ENCODE peak calls at places on chromosomes 6 and 20, in six cellular contexts. One of them, this sample, is unnamed. For H3K36me3, the result is how much of the 10 kb centered on the place peaks cover.

GRCh38 chr6:100084301-100085161 is 90.5 kb upstream of the MCHR2 start:
- DNase-seq in transverse colon: no peak
- DNase-seq in SK-N-MC: peak
- DNase-seq in ascending aorta: no peak
- DNase-seq in right lobe of liver: no peak
- DNase-seq in BE2C: no peak
- DNase-seq in this sample: no peak

GRCh38 chr6:130771741-130772140 is 55.5 kb upstream of the SMLR1 start:
- DNase-seq in transverse colon: no peak
- DNase-seq in SK-N-MC: no peak
- DNase-seq in ascending aorta: no peak
- DNase-seq in right lobe of liver: no peak
- DNase-seq in BE2C: no peak
- DNase-seq in this sample: no peak

GRCh38 chr20:43821795-43822194 is 92.9 kb upstream of the TOX2 start:
- DNase-seq in transverse colon: no peak
- DNase-seq in SK-N-MC: no peak
- DNase-seq in ascending aorta: no peak
- DNase-seq in right lobe of liver: no peak
- DNase-seq in BE2C: no peak
- DNase-seq in this sample: no peak

GRCh38 chr6:146997062-146997461 is 207.2 kb upstream of the STXBP5 start:
- DNase-seq in transverse colon: no peak
- DNase-seq in SK-N-MC: no peak
- DNase-seq in ascending aorta: no peak
- DNase-seq in right lobe of liver: no peak
- DNase-seq in BE2C: no peak
- DNase-seq in this sample: no peak

GRCh38 chr20:53808733-53809132 is 215.1 kb upstream of the ZNF217 start:
- DNase-seq in transverse colon: no peak
- DNase-seq in SK-N-MC: no peak
- DNase-seq in ascending aorta: no peak
- DNase-seq in right lobe of liver: no peak
- DNase-seq in BE2C: no peak
- DNase-seq in this sample: no peak

GRCh38 chr20:41273445-41273844 is 44.1 kb downstream of the ZHX3 start:
- DNase-seq in transverse colon: no peak
- DNase-seq in SK-N-MC: no peak
- DNase-seq in ascending aorta: no peak
- DNase-seq in right lobe of liver: no peak
- DNase-seq in BE2C: no peak
- DNase-seq in this sample: no peak

GRCh38 chr6:13886949-13887348 is 37.8 kb upstream of the RNF182 start:
- DNase-seq in transverse colon: no peak
- DNase-seq in SK-N-MC: no peak
- DNase-seq in ascending aorta: no peak
- DNase-seq in right lobe of liver: no peak
- DNase-seq in BE2C: no peak
- DNase-seq in this sample: no peak

GRCh38 chr6:140915001-140915950 is 1217.4 kb upstream of the GJE1 start:
- DNase-seq in transverse colon: no peak
- DNase-seq in SK-N-MC: no peak
- DNase-seq in ascending aorta: no peak
- DNase-seq in right lobe of liver: no peak
- DNase-seq in BE2C: no peak
- DNase-seq in this sample: no peak

GRCh38 chr6:20286968-20287565 is 74.8 kb upstream of the MBOAT1 start:
- DNase-seq in transverse colon: no peak
- DNase-seq in SK-N-MC: no peak
- DNase-seq in ascending aorta: no peak
- DNase-seq in right lobe of liver: no peak
- DNase-seq in BE2C: no peak
- DNase-seq in this sample: no peak

GRCh38 chr6:159808647-159809046 is 8.6 kb downstream of the PNLDC1 start:
- DNase-seq in transverse colon: no peak
- DNase-seq in SK-N-MC: no peak
- DNase-seq in ascending aorta: no peak
- DNase-seq in right lobe of liver: no peak
- DNase-seq in BE2C: no peak
- DNase-seq in this sample: no peak

GRCh38 chr6:41747256-41748101 is at the start of gene PGC:
- DNase-seq in transverse colon: no peak
- DNase-seq in SK-N-MC: no peak
- DNase-seq in ascending aorta: no peak
- DNase-seq in right lobe of liver: no peak
- DNase-seq in BE2C: no peak
- DNase-seq in this sample: no peak

GRCh38 chr6:19999319-20000191 is 162.4 kb downstream of the ID4 start:
- DNase-seq in transverse colon: no peak
- DNase-seq in SK-N-MC: no peak
- DNase-seq in ascending aorta: no peak
- DNase-seq in right lobe of liver: no peak
- DNase-seq in BE2C: peak
- DNase-seq in this sample: no peak

GRCh38 chr20:61303675-61304074 is 51.6 kb downstream of the CDH4 start:
- DNase-seq in transverse colon: no peak
- DNase-seq in SK-N-MC: no peak
- DNase-seq in ascending aorta: no peak
- DNase-seq in right lobe of liver: no peak
- DNase-seq in BE2C: no peak
- DNase-seq in this sample: no peak

GRCh38 chr6:143615785-143616184 is 62.0 kb upstream of the PHACTR2 start:
- DNase-seq in transverse colon: no peak
- DNase-seq in SK-N-MC: no peak
- DNase-seq in ascending aorta: no peak
- DNase-seq in right lobe of liver: no peak
- DNase-seq in BE2C: no peak
- DNase-seq in this sample: no peak

GRCh38 chr6:12113190-12113578 is 101.1 kb downstream of the HIVEP1 start:
- DNase-seq in transverse colon: no peak
- DNase-seq in SK-N-MC: no peak
- DNase-seq in ascending aorta: no peak
- DNase-seq in right lobe of liver: no peak
- DNase-seq in BE2C: no peak
- DNase-seq in this sample: no peak

GRCh38 chr6:82397962-82398692 is 34.5 kb downstream of the TPBG start:
- DNase-seq in transverse colon: no peak
- DNase-seq in SK-N-MC: no peak
- DNase-seq in ascending aorta: no peak
- DNase-seq in right lobe of liver: no peak
- DNase-seq in BE2C: no peak
- DNase-seq in this sample: no peak

GRCh38 chr20:61736001-61736635 is 329.6 kb downstream of the TAF4 start:
- DNase-seq in transverse colon: no peak
- DNase-seq in SK-N-MC: no peak
- DNase-seq in ascending aorta: no peak
- DNase-seq in right lobe of liver: peak
- DNase-seq in BE2C: no peak
- DNase-seq in this sample: no peak

GRCh38 chr20:53569606-53570307 is 23.9 kb downstream of the ZNF217 start:
- DNase-seq in transverse colon: no peak
- DNase-seq in SK-N-MC: no peak
- DNase-seq in ascending aorta: no peak
- DNase-seq in right lobe of liver: no peak
- DNase-seq in BE2C: no peak
- DNase-seq in this sample: no peak

GRCh38 chr6:40713002-40713719 is 126.0 kb upstream of the LRFN2 start:
- DNase-seq in transverse colon: no peak
- DNase-seq in SK-N-MC: no peak
- DNase-seq in ascending aorta: no peak
- DNase-seq in right lobe of liver: no peak
- DNase-seq in BE2C: no peak
- DNase-seq in this sample: no peak

GRCh38 chr6:128821116-128821515 is 61.8 kb upstream of the LAMA2 start:
- DNase-seq in transverse colon: no peak
- DNase-seq in SK-N-MC: no peak
- DNase-seq in ascending aorta: no peak
- DNase-seq in right lobe of liver: no peak
- DNase-seq in BE2C: no peak
- DNase-seq in this sample: no peak

GRCh38 chr20:35007413-35007812 is 51.7 kb downstream of the MYH7B start:
- DNase-seq in transverse colon: peak
- DNase-seq in SK-N-MC: no peak
- DNase-seq in ascending aorta: peak
- DNase-seq in right lobe of liver: peak
- DNase-seq in BE2C: peak
- DNase-seq in this sample: no peak

GRCh38 chr20:62946918-62947317 is 5.6 kb upstream of the SLC17A9 start:
- DNase-seq in transverse colon: no peak
- DNase-seq in SK-N-MC: no peak
- DNase-seq in ascending aorta: no peak
- DNase-seq in right lobe of liver: no peak
- DNase-seq in BE2C: peak
- DNase-seq in this sample: no peak
- H3K36me3 ChIP-seq in transverse colon: under half
- H3K36me3 ChIP-seq in SK-N-MC: under half
- H3K36me3 ChIP-seq in ascending aorta: half or more
- H3K36me3 ChIP-seq in right lobe of liver: under half
- H3K36me3 ChIP-seq in BE2C: half or more
- H3K36me3 ChIP-seq in this sample: under half

DNA sequence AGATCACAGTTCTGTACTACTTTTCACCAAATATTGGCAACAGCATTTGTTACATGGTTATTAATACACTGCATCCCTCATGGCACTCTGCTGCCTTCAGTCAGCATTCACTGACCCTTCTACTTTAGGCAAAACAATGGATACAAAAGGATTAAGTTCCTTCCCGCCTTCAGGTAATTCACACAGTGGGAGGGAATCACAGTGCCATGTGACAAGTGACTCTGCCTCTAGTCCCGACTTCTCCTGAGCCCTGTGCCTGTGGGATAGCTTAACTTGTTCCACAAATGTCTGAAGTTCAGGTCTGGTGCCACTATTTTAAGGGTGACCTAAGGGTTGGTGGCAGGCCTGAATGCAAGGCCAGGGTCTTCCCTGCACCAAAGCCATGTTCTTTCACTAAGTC is 66.1 kb downstream of the AFDN start:
- DNase-seq in transverse colon: no peak
- DNase-seq in SK-N-MC: no peak
- DNase-seq in ascending aorta: no peak
- DNase-seq in right lobe of liver: no peak
- DNase-seq in BE2C: no peak
- DNase-seq in this sample: no peak
- H3K36me3 ChIP-seq in transverse colon: under half
- H3K36me3 ChIP-seq in SK-N-MC: under half
- H3K36me3 ChIP-seq in ascending aorta: under half
- H3K36me3 ChIP-seq in right lobe of liver: under half
- H3K36me3 ChIP-seq in BE2C: under half
- H3K36me3 ChIP-seq in this sample: under half

DNA sequence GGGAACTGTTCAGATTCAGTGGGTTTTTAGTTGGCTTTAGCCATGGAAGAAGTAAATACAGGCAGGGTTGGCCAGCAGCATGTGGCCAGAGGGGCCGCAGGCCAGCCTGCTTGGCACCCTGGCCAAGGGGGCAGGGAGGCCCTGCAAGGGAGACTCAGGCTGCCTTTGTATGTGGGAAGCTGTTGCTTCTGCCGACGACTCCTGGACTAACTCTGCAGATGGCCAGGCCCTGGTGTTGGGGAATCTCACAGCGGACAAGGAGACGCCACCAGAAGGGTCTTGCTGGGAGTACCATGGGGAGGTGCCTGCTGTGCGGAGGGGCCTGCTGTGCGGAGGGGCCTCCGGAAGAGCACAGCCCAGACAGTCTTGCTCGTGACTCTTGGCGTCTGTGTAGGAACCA is 25.2 kb downstream of the PYGB start:
- DNase-seq in transverse colon: peak
- DNase-seq in SK-N-MC: no peak
- DNase-seq in ascending aorta: peak
- DNase-seq in right lobe of liver: no peak
- DNase-seq in BE2C: peak
- DNase-seq in this sample: no peak
- H3K36me3 ChIP-seq in transverse colon: under half
- H3K36me3 ChIP-seq in SK-N-MC: under half
- H3K36me3 ChIP-seq in ascending aorta: half or more
- H3K36me3 ChIP-seq in right lobe of liver: under half
- H3K36me3 ChIP-seq in BE2C: half or more
- H3K36me3 ChIP-seq in this sample: under half

GRCh38 chr6:25112207-25112874 is 166.8 kb upstream of the CARMIL1 start:
- DNase-seq in transverse colon: peak
- DNase-seq in SK-N-MC: no peak
- DNase-seq in ascending aorta: no peak
- DNase-seq in right lobe of liver: no peak
- DNase-seq in BE2C: no peak
- DNase-seq in this sample: peak

GRCh38 chr6:25111782-25112181 is 167.4 kb upstream of the CARMIL1 start:
- DNase-seq in transverse colon: no peak
- DNase-seq in SK-N-MC: no peak
- DNase-seq in ascending aorta: no peak
- DNase-seq in right lobe of liver: no peak
- DNase-seq in BE2C: no peak
- DNase-seq in this sample: no peak

GRCh38 chr6:25118038-25118437 is 161.1 kb upstream of the CARMIL1 start:
- DNase-seq in transverse colon: no peak
- DNase-seq in SK-N-MC: no peak
- DNase-seq in ascending aorta: no peak
- DNase-seq in right lobe of liver: no peak
- DNase-seq in BE2C: no peak
- DNase-seq in this sample: no peak

GRCh38 chr6:25113436-25113835 is 165.7 kb upstream of the CARMIL1 start:
- DNase-seq in transverse colon: no peak
- DNase-seq in SK-N-MC: no peak
- DNase-seq in ascending aorta: no peak
- DNase-seq in right lobe of liver: no peak
- DNase-seq in BE2C: no peak
- DNase-seq in this sample: no peak
- H3K36me3 ChIP-seq in transverse colon: under half
- H3K36me3 ChIP-seq in SK-N-MC: under half
- H3K36me3 ChIP-seq in ascending aorta: under half
- H3K36me3 ChIP-seq in right lobe of liver: under half
- H3K36me3 ChIP-seq in BE2C: under half
- H3K36me3 ChIP-seq in this sample: under half

DNA sequence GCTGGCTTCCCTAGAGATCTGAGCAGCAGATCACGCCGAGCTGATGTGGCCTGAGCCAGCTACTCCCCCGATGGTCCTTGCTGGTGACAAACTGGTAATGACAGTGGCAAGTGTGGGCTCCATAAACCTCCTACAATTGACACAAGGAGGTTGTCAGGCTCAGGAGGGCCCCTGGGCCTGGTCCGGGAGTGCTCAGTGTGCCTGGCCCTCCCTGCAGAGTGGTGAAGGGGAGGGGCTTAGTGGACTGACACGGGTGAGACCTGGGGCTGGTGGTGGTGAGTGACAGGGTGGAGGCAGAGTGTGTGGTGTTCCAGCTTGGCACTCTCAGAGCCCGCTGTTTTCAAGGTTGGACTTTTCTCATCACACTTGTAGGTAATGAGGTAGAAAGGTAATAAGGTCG is 22.7 kb upstream of the MPC1 start:
- DNase-seq in transverse colon: no peak
- DNase-seq in SK-N-MC: no peak
- DNase-seq in ascending aorta: no peak
- DNase-seq in right lobe of liver: no peak
- DNase-seq in BE2C: no peak
- DNase-seq in this sample: no peak
- H3K36me3 ChIP-seq in transverse colon: under half
- H3K36me3 ChIP-seq in SK-N-MC: under half
- H3K36me3 ChIP-seq in ascending aorta: under half
- H3K36me3 ChIP-seq in right lobe of liver: under half
- H3K36me3 ChIP-seq in BE2C: under half
- H3K36me3 ChIP-seq in this sample: under half

This sample was measured in mucosa of descending colon.